ENCODE peak calls at places on chromosomes 5 and 9, in eight cellular contexts. F is right atrium auricular region, E is fibroblast of lung, A is HCT116, O is suprapubic skin, T is foreskin fibroblast, N is K562, P is keratinocyte. V is an unnamed sample.

GRCh38 chr9:69412741-69413150 is 87.7 kb downstream of the ENTREP1 start:
- DNase-seq in F (peak), E (peak), A (peak), O (no peak), T (peak), N (peak), P (no peak), V (peak)

GRCh38 chr5:55997742-55998351 is 3.1 kb upstream of the IL6ST start:
- DNase-seq in F (no peak), E (peak), A (no peak), O (no peak), T (peak), N (peak), P (peak), V (no peak)

GRCh38 chr5:95406426-95407093 is 15.4 kb downstream of the FAM81B start:
- DNase-seq in F (no peak), E (peak), A (no peak), O (no peak), T (no peak), N (no peak), P (no peak), V (no peak)

GRCh38 chr9:107161338-107161737 is 121.7 kb upstream of the RAD23B start:
- DNase-seq in F (no peak), E (no peak), A (no peak), O (no peak), T (no peak), N (no peak), P (no peak), V (no peak)

GRCh38 chr9:13427587-13427986 is 148.1 kb upstream of the MPDZ start:
- DNase-seq in F (no peak), E (peak), A (no peak), O (no peak), T (peak), N (peak), P (no peak), V (no peak)

GRCh38 chr9:83330207-83331196 is 207.7 kb downstream of the FRMD3 start:
- DNase-seq in F (no peak), E (no peak), A (no peak), O (no peak), T (no peak), N (no peak), P (no peak), V (no peak)

GRCh38 chr5:84088996-84089395 is 295.7 kb downstream of the EDIL3 start:
- DNase-seq in F (no peak), E (peak), A (peak), O (no peak), T (peak), N (no peak), P (no peak), V (no peak)

GRCh38 chr5:55306641-55307382 is 682 bp downstream of the DHX29 start:
- DNase-seq in F (no peak), E (no peak), A (no peak), O (no peak), T (peak), N (no peak), P (no peak), V (no peak)

GRCh38 chr9:37324261-37324683 is 98.2 kb upstream of the GRHPR start:
- DNase-seq in F (no peak), E (peak), A (no peak), O (no peak), T (peak), N (no peak), P (no peak), V (no peak)

GRCh38 chr5:81638471-81638870 is 112.4 kb downstream of the SSBP2 start:
- DNase-seq in F (no peak), E (peak), A (no peak), O (no peak), T (no peak), N (no peak), P (no peak), V (no peak)

GRCh38 chr9:137391411-137391754 is 31.6 kb downstream of the EXD3 start:
- DNase-seq in F (no peak), E (no peak), A (no peak), O (no peak), T (no peak), N (no peak), P (no peak), V (peak)

GRCh38 chr5:91499943-91500531 is 116.9 kb upstream of the ARRDC3 start:
- DNase-seq in F (no peak), E (peak), A (peak), O (no peak), T (peak), N (peak), P (no peak), V (no peak)

GRCh38 chr5:75368391-75368790 is 31.4 kb downstream of the HMGCR start:
- DNase-seq in F (no peak), E (peak), A (no peak), O (no peak), T (peak), N (no peak), P (no peak), V (no peak)

GRCh38 chr5:90408571-90409317 is 812 bp downstream of the CETN3 start:
- DNase-seq in F (no peak), E (no peak), A (no peak), O (no peak), T (no peak), N (peak), P (no peak), V (no peak)

GRCh38 chr5:63401434-63402046 is 560.7 kb downstream of the HTR1A start:
- DNase-seq in F (no peak), E (peak), A (peak), O (no peak), T (peak), N (peak), P (no peak), V (peak)

GRCh38 chr9:86722706-86723075 is 224.6 kb downstream of the GAS1 start:
- DNase-seq in F (no peak), E (no peak), A (no peak), O (no peak), T (peak), N (no peak), P (no peak), V (no peak)

GRCh38 chr9:86721843-86722705 is 225.2 kb downstream of the GAS1 start:
- DNase-seq in F (peak), E (peak), A (no peak), O (no peak), T (peak), N (no peak), P (peak), V (peak)

GRCh38 chr9:86718373-86718772 is 228.9 kb downstream of the GAS1 start:
- DNase-seq in F (no peak), E (no peak), A (no peak), O (no peak), T (peak), N (no peak), P (no peak), V (no peak)

GRCh38 chr9:86723351-86723750 is 224.0 kb downstream of the GAS1 start:
- DNase-seq in F (no peak), E (no peak), A (no peak), O (no peak), T (no peak), N (no peak), P (no peak), V (no peak)

GRCh38 chr9:86720893-86721698 is 226.2 kb downstream of the GAS1 start:
- DNase-seq in F (peak), E (peak), A (no peak), O (no peak), T (no peak), N (no peak), P (no peak), V (no peak)
- H3K4me3 ChIP-seq in F (no peak), E (no peak), A (no peak), O (no peak), T (no peak), N (no peak), P (peak), V (no peak)

DNA sequence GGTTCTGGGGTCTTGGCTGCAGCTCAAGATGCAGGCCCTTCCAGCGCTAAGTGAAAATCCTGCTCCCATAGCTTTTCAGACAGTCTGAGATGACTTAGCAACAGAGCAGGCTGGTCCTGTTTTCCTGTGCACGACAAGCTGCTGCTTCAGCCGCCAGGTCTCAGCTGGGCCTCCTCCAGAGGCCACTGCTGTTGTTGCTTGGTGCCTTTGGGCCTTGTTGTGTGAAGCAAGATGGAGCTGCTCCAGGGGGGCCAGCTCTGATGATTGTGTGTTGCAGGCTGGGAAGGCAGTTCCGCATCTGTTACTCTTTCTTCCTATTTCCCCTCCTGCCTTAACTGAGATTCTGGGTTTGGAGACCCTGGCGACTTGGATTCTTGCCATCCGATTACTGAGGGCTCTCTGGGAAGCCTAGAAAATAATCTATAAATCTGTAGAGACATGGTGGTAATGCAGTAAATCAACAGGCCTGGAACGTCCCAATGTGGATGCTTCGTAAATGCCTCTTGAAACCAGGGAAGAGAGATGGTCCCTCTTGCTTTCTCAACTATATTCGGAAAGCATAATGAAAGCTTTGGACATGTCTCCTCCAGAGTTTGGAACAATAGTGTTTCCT is 3.2 kb downstream of the MAP1B start:
- DNase-seq in F (no peak), E (peak), A (no peak), O (no peak), T (peak), N (no peak), P (no peak), V (no peak)
- H3K4me3 ChIP-seq in F (peak), E (no peak), A (no peak), O (peak), T (peak), N (no peak), P (no peak), V (peak)

DNA sequence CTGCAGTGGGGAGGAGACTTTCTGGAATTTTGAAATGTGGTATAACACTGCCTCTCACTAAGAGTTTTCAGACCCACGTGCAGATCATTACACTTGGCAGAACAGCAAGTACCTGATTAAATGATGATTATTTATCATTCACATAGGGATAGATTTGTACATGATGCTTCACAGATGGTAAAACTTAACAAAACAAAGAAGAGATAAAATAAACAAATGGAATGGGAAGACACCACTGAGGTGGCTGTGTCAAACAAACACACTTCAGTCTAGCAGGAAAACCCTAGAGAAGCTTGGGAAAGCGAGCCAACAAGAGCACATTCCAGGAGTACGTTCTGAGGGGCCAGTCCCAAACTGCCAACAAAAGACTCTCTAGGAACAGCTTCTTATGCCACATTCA is 1.8 kb downstream of the MED27 start:
- DNase-seq in F (no peak), E (no peak), A (no peak), O (no peak), T (peak), N (no peak), P (no peak), V (no peak)
- H3K4me3 ChIP-seq in F (no peak), E (peak), A (no peak), O (peak), T (peak), N (peak), P (peak), V (peak)

GRCh38 chr5:76389513-76390154 is 13.5 kb upstream of the IQGAP2 start:
- DNase-seq in F (no peak), E (no peak), A (no peak), O (no peak), T (no peak), N (no peak), P (no peak), V (no peak)
- H3K4me3 ChIP-seq in F (no peak), E (no peak), A (no peak), O (no peak), T (no peak), N (no peak), P (no peak), V (no peak)

GRCh38 chr9:121550041-121550440 is 50.4 kb upstream of the GGTA1 start:
- DNase-seq in F (no peak), E (no peak), A (no peak), O (no peak), T (no peak), N (no peak), P (no peak), V (no peak)

GRCh38 chr9:121556082-121556481 is 56.4 kb upstream of the GGTA1 start:
- DNase-seq in F (no peak), E (no peak), A (no peak), O (no peak), T (no peak), N (no peak), P (no peak), V (no peak)

GRCh38 chr9:121545875-121546423 is 46.3 kb upstream of the GGTA1 start:
- DNase-seq in F (peak), E (peak), A (peak), O (peak), T (peak), N (peak), P (peak), V (peak)

GRCh38 chr9:121551985-121552753 is 52.5 kb upstream of the GGTA1 start:
- DNase-seq in F (no peak), E (no peak), A (no peak), O (no peak), T (no peak), N (no peak), P (no peak), V (no peak)

GRCh38 chr9:121550569-121551512 is 51.2 kb upstream of the GGTA1 start:
- DNase-seq in F (peak), E (peak), A (peak), O (peak), T (peak), N (peak), P (no peak), V (peak)
- H3K4me3 ChIP-seq in F (peak), E (peak), A (peak), O (peak), T (peak), N (no peak), P (peak), V (peak)

DNA sequence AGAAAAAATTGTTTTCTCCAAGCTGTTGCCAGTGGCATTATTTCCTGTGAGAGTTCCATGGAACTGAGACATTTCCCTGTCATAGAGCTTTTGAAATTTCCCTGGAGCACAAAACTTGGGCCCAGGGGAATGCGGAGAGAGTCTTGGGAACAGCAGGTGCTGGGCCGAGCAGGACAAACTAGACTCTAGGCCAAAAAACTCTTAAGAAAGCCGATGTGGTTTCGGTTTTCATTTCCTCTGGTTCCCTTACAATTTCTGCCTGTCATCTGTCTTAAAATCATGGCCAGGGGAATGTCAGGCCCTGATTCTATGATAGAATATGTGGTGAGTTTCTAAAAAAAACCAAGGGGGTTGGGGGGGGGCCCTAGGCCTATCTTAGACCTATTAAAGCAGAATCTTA is 4.6 kb downstream of the SLC35A4 start:
- DNase-seq in F (no peak), E (no peak), A (no peak), O (no peak), T (no peak), N (no peak), P (no peak), V (no peak)
- H3K4me3 ChIP-seq in F (no peak), E (no peak), A (no peak), O (no peak), T (no peak), N (no peak), P (no peak), V (peak)

GRCh38 chr5:1348986-1349245 is 4.0 kb upstream of the CLPTM1L start:
- DNase-seq in F (no peak), E (no peak), A (no peak), O (no peak), T (no peak), N (no peak), P (no peak), V (no peak)
- H3K4me3 ChIP-seq in F (no peak), E (no peak), A (no peak), O (no peak), T (no peak), N (no peak), P (no peak), V (no peak)

GRCh38 chr9:129458155-129458661 is 162.7 kb downstream of the C9orf50 start:
- DNase-seq in F (no peak), E (no peak), A (no peak), O (no peak), T (peak), N (no peak), P (no peak), V (no peak)
- H3K4me3 ChIP-seq in F (no peak), E (no peak), A (no peak), O (no peak), T (no peak), N (no peak), P (no peak), V (no peak)

V was measured in left ventricle myocardium inferior.